ENCODE peak calls at places on chromosome 20, in four cellular contexts. One of them, this sample, is unnamed.
A peak's percentile ranks its signal among the peaks of the same experiment; 100 is the strongest.

GRCh38 chr20:54643761-54644160 is 168.4 kb downstream of the DOK5 start:
- DNase-seq in GM23248: peak; percentile 94
- DNase-seq in upper lobe of right lung: no peak
- DNase-seq in ecto neural progenitor cell: no peak
- DNase-seq in this sample: no peak

GRCh38 chr20:48463096-48463710 is 364.6 kb downstream of the PREX1 start:
- DNase-seq in GM23248: peak; percentile 12
- DNase-seq in upper lobe of right lung: no peak
- DNase-seq in ecto neural progenitor cell: no peak
- DNase-seq in this sample: no peak

GRCh38 chr20:14207591-14207990 is 129.8 kb downstream of the FLRT3 start:
- DNase-seq in GM23248: no peak
- DNase-seq in upper lobe of right lung: no peak
- DNase-seq in ecto neural progenitor cell: no peak
- DNase-seq in this sample: no peak

GRCh38 chr20:36467076-36467999 is 74.0 kb upstream of the MYL9 start:
- DNase-seq in GM23248: peak; percentile 86
- DNase-seq in upper lobe of right lung: no peak
- DNase-seq in ecto neural progenitor cell: no peak
- DNase-seq in this sample: peak; percentile 79

GRCh38 chr20:50312682-50313187 is 122.1 kb downstream of the CEBPB start:
- DNase-seq in GM23248: peak; percentile 82
- DNase-seq in upper lobe of right lung: peak; percentile 83
- DNase-seq in ecto neural progenitor cell: no peak
- DNase-seq in this sample: no peak

GRCh38 chr20:33552519-33552918 is 62.6 kb downstream of the CBFA2T2 start:
- DNase-seq in GM23248: no peak
- DNase-seq in upper lobe of right lung: no peak
- DNase-seq in ecto neural progenitor cell: no peak
- DNase-seq in this sample: no peak

GRCh38 chr20:6944292-6944691 is 176.8 kb downstream of the BMP2 start:
- DNase-seq in GM23248: no peak
- DNase-seq in upper lobe of right lung: no peak
- DNase-seq in ecto neural progenitor cell: no peak
- DNase-seq in this sample: no peak

GRCh38 chr20:48747840-48748416 is 79.9 kb downstream of the PREX1 start:
- DNase-seq in GM23248: no peak
- DNase-seq in upper lobe of right lung: no peak
- DNase-seq in ecto neural progenitor cell: no peak
- DNase-seq in this sample: no peak

GRCh38 chr20:1472556-1473243 is 6.1 kb upstream of the NSFL1C start:
- DNase-seq in GM23248: no peak
- DNase-seq in upper lobe of right lung: no peak
- DNase-seq in ecto neural progenitor cell: no peak
- DNase-seq in this sample: no peak

GRCh38 chr20:49230575-49231211 is 11.5 kb downstream of the DDX27 start:
- DNase-seq in GM23248: peak; percentile 48
- DNase-seq in upper lobe of right lung: peak; percentile 70
- DNase-seq in ecto neural progenitor cell: no peak
- DNase-seq in this sample: no peak

GRCh38 chr20:60242836-60243520 is 284.8 kb downstream of the CDH26 start:
- DNase-seq in GM23248: peak; percentile 62
- DNase-seq in upper lobe of right lung: no peak
- DNase-seq in ecto neural progenitor cell: no peak
- DNase-seq in this sample: no peak

GRCh38 chr20:30488941-30489601 is 768.4 kb upstream of the DEFB115 start:
- DNase-seq in GM23248: no peak
- DNase-seq in upper lobe of right lung: no peak
- DNase-seq in ecto neural progenitor cell: no peak
- DNase-seq in this sample: no peak

GRCh38 chr20:62240015-62240685 is 1.8 kb downstream of the OSBPL2 start:
- DNase-seq in GM23248: no peak
- DNase-seq in upper lobe of right lung: no peak
- DNase-seq in ecto neural progenitor cell: no peak
- DNase-seq in this sample: no peak

GRCh38 chr20:10217517-10218410 is 866 bp upstream of the SNAP25 start:
- DNase-seq in GM23248: peak; percentile 76
- DNase-seq in upper lobe of right lung: no peak
- DNase-seq in ecto neural progenitor cell: peak; percentile 77
- DNase-seq in this sample: peak; percentile 63

GRCh38 chr20:58271596-58272460 is 37.7 kb upstream of the RAB22A start:
- DNase-seq in GM23248: no peak
- DNase-seq in upper lobe of right lung: no peak
- DNase-seq in ecto neural progenitor cell: no peak
- DNase-seq in this sample: peak; percentile 66

GRCh38 chr20:60869032-60869550 is 383.0 kb upstream of the CDH4 start:
- DNase-seq in GM23248: no peak
- DNase-seq in upper lobe of right lung: no peak
- DNase-seq in ecto neural progenitor cell: no peak
- DNase-seq in this sample: no peak

GRCh38 chr20:33606114-33606771 is 55.9 kb upstream of the C20orf144 start:
- DNase-seq in GM23248: no peak
- DNase-seq in upper lobe of right lung: no peak
- DNase-seq in ecto neural progenitor cell: no peak
- DNase-seq in this sample: no peak

GRCh38 chr20:44883214-44883902 is 2.1 kb upstream of the YWHAB start:
- DNase-seq in GM23248: no peak
- DNase-seq in upper lobe of right lung: no peak
- DNase-seq in ecto neural progenitor cell: no peak
- DNase-seq in this sample: no peak

GRCh38 chr20:38220587-38220986 is 39.9 kb downstream of the KIAA1755 start:
- DNase-seq in GM23248: no peak
- DNase-seq in upper lobe of right lung: peak; percentile 31
- DNase-seq in ecto neural progenitor cell: no peak
- DNase-seq in this sample: no peak

GRCh38 chr20:137668-138131 is 4.7 kb upstream of the DEFB126 start:
- DNase-seq in GM23248: peak; percentile 1
- DNase-seq in upper lobe of right lung: no peak
- DNase-seq in ecto neural progenitor cell: no peak
- DNase-seq in this sample: peak; percentile 34

GRCh38 chr20:32841174-32841573 is 17.5 kb upstream of the EFCAB8 start:
- DNase-seq in GM23248: no peak
- DNase-seq in upper lobe of right lung: no peak
- DNase-seq in ecto neural progenitor cell: no peak
- DNase-seq in this sample: no peak

GRCh38 chr20:31974975-31975481 is 7.1 kb downstream of the XKR7 start:
- DNase-seq in GM23248: no peak
- DNase-seq in upper lobe of right lung: no peak
- DNase-seq in ecto neural progenitor cell: peak; percentile 79
- DNase-seq in this sample: peak; percentile 69

GRCh38 chr20:2800590-2801458 is at the start of gene CPXM1:
- DNase-seq in GM23248: no peak
- DNase-seq in upper lobe of right lung: no peak
- DNase-seq in ecto neural progenitor cell: peak; percentile 85
- DNase-seq in this sample: no peak

GRCh38 chr20:40657526-40657925 is 31.5 kb downstream of the MAFB start:
- DNase-seq in GM23248: peak; percentile 71
- DNase-seq in upper lobe of right lung: no peak
- DNase-seq in ecto neural progenitor cell: no peak
- DNase-seq in this sample: no peak

GRCh38 chr20:17969884-17970409 is 1.1 kb downstream of the MGME1 start:
- DNase-seq in GM23248: peak; percentile 76
- DNase-seq in upper lobe of right lung: no peak
- DNase-seq in ecto neural progenitor cell: no peak
- DNase-seq in this sample: no peak

GRCh38 chr20:44056010-44056698 is 130.8 kb downstream of the JPH2 start:
- DNase-seq in GM23248: no peak
- DNase-seq in upper lobe of right lung: peak; percentile 55
- DNase-seq in ecto neural progenitor cell: peak; percentile 60
- DNase-seq in this sample: peak; percentile 74

GRCh38 chr20:31859998-31860380 is 10.3 kb downstream of the DUSP15 start:
- DNase-seq in GM23248: no peak
- DNase-seq in upper lobe of right lung: no peak
- DNase-seq in ecto neural progenitor cell: no peak
- DNase-seq in this sample: no peak

GRCh38 chr20:51542033-51542893 is at the start of gene NFATC2:
- DNase-seq in GM23248: no peak
- DNase-seq in upper lobe of right lung: peak; percentile 81
- DNase-seq in ecto neural progenitor cell: peak; percentile 73
- DNase-seq in this sample: no peak

GRCh38 chr20:51749674-51750036 is 18.5 kb downstream of the ATP9A start:
- DNase-seq in GM23248: peak; percentile 85
- DNase-seq in upper lobe of right lung: no peak
- DNase-seq in ecto neural progenitor cell: no peak
- DNase-seq in this sample: no peak

GRCh38 chr20:31569163-31570020 is 35.7 kb upstream of the ID1 start:
- DNase-seq in GM23248: peak; percentile 80
- DNase-seq in upper lobe of right lung: peak; percentile 75
- DNase-seq in ecto neural progenitor cell: peak; percentile 81
- DNase-seq in this sample: peak; percentile 78

GRCh38 chr20:6994452-6994851 is 227.0 kb downstream of the BMP2 start:
- DNase-seq in GM23248: peak; percentile 50
- DNase-seq in upper lobe of right lung: no peak
- DNase-seq in ecto neural progenitor cell: no peak
- DNase-seq in this sample: no peak

GRCh38 chr20:32991386-32991785 is 12.8 kb downstream of the SUN5 start:
- DNase-seq in GM23248: no peak
- DNase-seq in upper lobe of right lung: no peak
- DNase-seq in ecto neural progenitor cell: no peak
- DNase-seq in this sample: no peak

GRCh38 chr20:48329676-48330644 is 497.8 kb downstream of the PREX1 start:
- DNase-seq in GM23248: peak; percentile 54
- DNase-seq in upper lobe of right lung: peak; percentile 61
- DNase-seq in ecto neural progenitor cell: no peak
- DNase-seq in this sample: peak; percentile 71

GRCh38 chr20:18288748-18289705 is 700 bp downstream of the ZNF133 start:
- DNase-seq in GM23248: peak; percentile 66
- DNase-seq in upper lobe of right lung: no peak
- DNase-seq in ecto neural progenitor cell: no peak
- DNase-seq in this sample: no peak

GRCh38 chr20:47455133-47456040 is 46.3 kb upstream of the NCOA3 start:
- DNase-seq in GM23248: no peak
- DNase-seq in upper lobe of right lung: no peak
- DNase-seq in ecto neural progenitor cell: no peak
- DNase-seq in this sample: no peak